ENCODE peak calls at places on chromosomes 6 and 20, in five cellular contexts. T is mammary epithelial cell, A is right lobe of liver, G is left lung, H is fibroblast of lung. J is an unnamed sample.

GRCh38 chr6:107185570-107185969 is 70.3 kb upstream of the BEND3 start:
- DNase-seq in T (peak; percentile 34), A (no peak), G (no peak), H (peak; percentile 41), J (no peak)

GRCh38 chr20:51738877-51739447 is 29.2 kb downstream of the ATP9A start:
- DNase-seq in T (no peak), A (no peak), G (no peak), H (no peak), J (no peak)

GRCh38 chr6:63537126-63537958 is 34.9 kb upstream of the LOC128125822 start:
- DNase-seq in T (peak; percentile 94), A (no peak), G (no peak), H (no peak), J (no peak)

GRCh38 chr6:129188795-129189194 is 305.9 kb downstream of the LAMA2 start:
- DNase-seq in T (no peak), A (no peak), G (no peak), H (peak; percentile 28), J (no peak)

GRCh38 chr20:45857836-45858250 is 429 bp downstream of the ZSWIM3 start:
- DNase-seq in T (no peak), A (no peak), G (no peak), H (no peak), J (no peak)

GRCh38 chr6:43221046-43221773 is 8.1 kb downstream of the DNPH1 start:
- DNase-seq in T (peak; percentile 29), A (no peak), G (peak; percentile 31), H (no peak), J (no peak)

GRCh38 chr6:17157617-17158016 is 55.8 kb downstream of the STMND1 start:
- DNase-seq in T (no peak), A (no peak), G (no peak), H (no peak), J (no peak)

GRCh38 chr6:12324741-12325140 is 34.6 kb downstream of the EDN1 start:
- DNase-seq in T (no peak), A (no peak), G (no peak), H (no peak), J (no peak)

GRCh38 chr6:167005350-167006159 is 6.4 kb downstream of the CEP43 start:
- DNase-seq in T (no peak), A (peak; percentile 75), G (no peak), H (no peak), J (peak; percentile 44)

GRCh38 chr6:46876126-46876525 is 45.6 kb downstream of the ADGRF5 start:
- DNase-seq in T (peak; percentile 97), A (peak; percentile 29), G (no peak), H (no peak), J (peak; percentile 8)

GRCh38 chr6:37689356-37689755 is 8.3 kb downstream of the MDGA1 start:
- DNase-seq in T (no peak), A (no peak), G (no peak), H (no peak), J (no peak)

GRCh38 chr6:99613398-99613704 is 6.7 kb downstream of the PRDM13 start:
- DNase-seq in T (no peak), A (peak; percentile 62), G (peak; percentile 86), H (peak; percentile 39), J (peak; percentile 53)

GRCh38 chr20:3430376-3431069 is 23.1 kb upstream of the DNAAF9 start:
- DNase-seq in T (no peak), A (no peak), G (no peak), H (no peak), J (no peak)

GRCh38 chr6:40328376-40328987 is 258.7 kb downstream of the LRFN2 start:
- DNase-seq in T (peak; percentile 52), A (peak; percentile 58), G (no peak), H (no peak), J (no peak)

GRCh38 chr6:20497200-20497820 is 36.9 kb upstream of the CDKAL1 start:
- DNase-seq in T (peak; percentile 8), A (no peak), G (no peak), H (peak; percentile 84), J (no peak)

GRCh38 chr6:80472276-80472675 is 365.8 kb downstream of the BCKDHB start:
- DNase-seq in T (no peak), A (no peak), G (no peak), H (no peak), J (no peak)

GRCh38 chr20:39249798-39250197 is 287.7 kb downstream of the DHX35 start:
- DNase-seq in T (no peak), A (no peak), G (no peak), H (no peak), J (no peak)

GRCh38 chr20:60086936-60087562 is 128.8 kb downstream of the CDH26 start:
- DNase-seq in T (peak; percentile 35), A (no peak), G (no peak), H (no peak), J (no peak)

GRCh38 chr20:43914286-43914685 is 366 bp upstream of the TOX2 start:
- DNase-seq in T (no peak), A (peak; percentile 27), G (no peak), H (no peak), J (peak; percentile 21)

GRCh38 chr6:29146154-29146553 is 24.6 kb upstream of the OR2J2 start:
- DNase-seq in T (no peak), A (no peak), G (no peak), H (no peak), J (no peak)

GRCh38 chr6:108895591-108895990 is 47.4 kb downstream of the ARMC2 start:
- DNase-seq in T (no peak), A (no peak), G (no peak), H (peak; percentile 64), J (no peak)

GRCh38 chr20:11686900-11687543 is 230.7 kb upstream of the BTBD3 start:
- DNase-seq in T (peak; percentile 21), A (peak; percentile 46), G (peak; percentile 73), H (peak; percentile 14), J (peak; percentile 62)

GRCh38 chr6:39688494-39688893 is 36.7 kb downstream of the KIF6 start:
- DNase-seq in T (peak; percentile 46), A (no peak), G (no peak), H (peak; percentile 82), J (no peak)

GRCh38 chr6:167580512-167580911 is 246.2 kb upstream of the AFDN start:
- DNase-seq in T (no peak), A (no peak), G (peak; percentile 18), H (no peak), J (no peak)

GRCh38 chr6:119526609-119527605 is 177.3 kb upstream of the MAN1A1 start:
- DNase-seq in T (no peak), A (no peak), G (no peak), H (no peak), J (no peak)

GRCh38 chr6:45419574-45420082 is 41.9 kb upstream of the SUPT3H start:
- DNase-seq in T (peak; percentile 68), A (peak; percentile 75), G (peak; percentile 90), H (peak; percentile 73), J (peak; percentile 75)

GRCh38 chr20:36666181-36666740 is 20.3 kb upstream of the SLA2 start:
- DNase-seq in T (no peak), A (no peak), G (no peak), H (peak; percentile 47), J (no peak)

GRCh38 chr6:189676-190075 is 102.6 kb upstream of the DUSP22 start:
- DNase-seq in T (no peak), A (no peak), G (no peak), H (no peak), J (no peak)

GRCh38 chr6:21997414-21998037 is 299.3 kb downstream of the PRL start:
- DNase-seq in T (no peak), A (no peak), G (no peak), H (no peak), J (no peak)

GRCh38 chr20:3406481-3407425 is 716 bp downstream of the DNAAF9 start:
- DNase-seq in T (peak; percentile 40), A (peak; percentile 55), G (no peak), H (peak; percentile 48), J (no peak)

GRCh38 chr6:83265384-83265783 is 72.2 kb downstream of the RWDD2A start:
- DNase-seq in T (peak; percentile 72), A (no peak), G (no peak), H (peak; percentile 39), J (no peak)

GRCh38 chr6:13484138-13484708 is 3.2 kb downstream of the GFOD1 start:
- DNase-seq in T (no peak), A (no peak), G (no peak), H (no peak), J (no peak)

GRCh38 chr6:11231564-11232176 is 798 bp downstream of the NEDD9 start:
- DNase-seq in T (no peak), A (no peak), G (no peak), H (peak; percentile 15), J (no peak)

GRCh38 chr20:43804781-43805180 is 78.0 kb upstream of the GTSF1L start:
- DNase-seq in T (no peak), A (no peak), G (no peak), H (no peak), J (no peak)

GRCh38 chr20:10521068-10521834 is 86.1 kb downstream of the SLX4IP start:
- DNase-seq in T (peak; percentile 81), A (no peak), G (no peak), H (peak; percentile 76), J (no peak)

GRCh38 chr20:6735913-6736845 is 31.3 kb upstream of the BMP2 start:
- DNase-seq in T (no peak), A (no peak), G (no peak), H (peak; percentile 10), J (no peak)

GRCh38 chr20:6744171-6744570 is 23.3 kb upstream of the BMP2 start:
- DNase-seq in T (no peak), A (no peak), G (no peak), H (no peak), J (no peak)

GRCh38 chr20:6744805-6745204 is 22.7 kb upstream of the BMP2 start:
- DNase-seq in T (peak; percentile 36), A (no peak), G (no peak), H (peak; percentile 17), J (no peak)

GRCh38 chr20:6739406-6739805 is 28.1 kb upstream of the BMP2 start:
- DNase-seq in T (no peak), A (no peak), G (no peak), H (no peak), J (no peak)

GRCh38 chr20:6740096-6740495 is 27.4 kb upstream of the BMP2 start:
- DNase-seq in T (no peak), A (no peak), G (no peak), H (no peak), J (no peak)
- H3K4me1 ChIP-seq in T (no peaks in the 10 kb centered on the region), A (no peaks in the 10 kb centered on the region), G (no peaks in the 10 kb centered on the region), H (no peaks in the 10 kb centered on the region), J (peaks cover 13% of the 10 kb centered on the region)

GRCh38 chr20:34706022-34706875 is 2.1 kb downstream of the TP53INP2 start:
- DNase-seq in T (no peak), A (no peak), G (no peak), H (no peak), J (no peak)
- H3K4me1 ChIP-seq in T (peaks cover 43% of the 10 kb centered on the region), A (no peaks in the 10 kb centered on the region), G (peaks cover 51% of the 10 kb centered on the region), H (peaks cover 18% of the 10 kb centered on the region), J (peaks cover 38% of the 10 kb centered on the region)

DNA sequence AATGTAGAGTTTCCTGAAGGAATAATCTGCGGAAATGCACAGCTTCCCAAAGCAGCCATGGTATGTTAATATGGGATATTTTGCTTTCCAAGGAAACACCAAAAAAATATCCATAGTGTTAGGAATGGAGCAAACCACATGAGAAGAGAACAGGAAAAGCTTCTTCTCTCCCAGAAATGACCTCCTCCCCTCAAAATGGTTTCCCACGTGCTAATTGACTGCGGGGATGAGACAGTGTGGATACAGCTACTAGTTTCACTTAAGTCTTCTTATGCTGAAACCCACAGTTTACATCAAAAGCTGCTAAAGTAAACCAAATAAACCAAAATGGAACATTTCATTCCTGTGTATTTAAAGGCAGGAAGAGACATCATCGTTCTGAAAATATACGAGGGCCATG is 69.4 kb downstream of the FYN start:
- DNase-seq in T (no peak), A (no peak), G (no peak), H (peak; percentile 94), J (no peak)
- H3K4me1 ChIP-seq in T (peaks cover 18% of the 10 kb centered on the region), A (no peaks in the 10 kb centered on the region), G (peaks cover 41% of the 10 kb centered on the region), H (peaks cover 27% of the 10 kb centered on the region), J (peaks cover 6% of the 10 kb centered on the region)

GRCh38 chr20:41154436-41155176 is 17.3 kb downstream of the PLCG1 start:
- DNase-seq in T (no peak), A (no peak), G (no peak), H (no peak), J (no peak)
- H3K4me1 ChIP-seq in T (peaks cover 36% of the 10 kb centered on the region), A (no peaks in the 10 kb centered on the region), G (peaks cover 63% of the 10 kb centered on the region), H (peaks cover 3% of the 10 kb centered on the region), J (peaks cover 14% of the 10 kb centered on the region)

J was measured in mucosa of descending colon.